ENCODE peak calls at places on chromosomes 7 and 10, in six cellular contexts. L is HepG2, U is WTC11, A is HCT116, Y is HEK293T, F is K562. G is an unnamed sample.

GRCh38 chr7:40077849-40078248 is 56.6 kb downstream of the MPLKIP start:
- DNase-seq in A (no peak), U (no peak), F (no peak), L (no peak), Y (no peak), G (no peak)

GRCh38 chr7:21429786-21430574 is 2.1 kb downstream of the SP4 start:
- DNase-seq in Y (no peak), A (no peak), F (peak), L (no peak), U (no peak), G (no peak)

GRCh38 chr10:13536674-13537366 is 8.0 kb upstream of the BEND7 start:
- DNase-seq in L (peak), U (peak), F (peak), A (peak), Y (peak), G (peak)

GRCh38 chr10:98980353-98980752 is 255.3 kb downstream of the HPSE2 start:
- DNase-seq in F (no peak), A (no peak), U (no peak), L (no peak), Y (no peak), G (no peak)

GRCh38 chr7:47581821-47582747 is at the start of gene TNS3:
- DNase-seq in F (no peak), L (no peak), Y (peak), U (peak), A (no peak), G (no peak)

GRCh38 chr7:41096921-41097320 is 606.0 kb downstream of the INHBA start:
- DNase-seq in L (no peak), U (no peak), F (no peak), Y (no peak), A (no peak), G (no peak)

GRCh38 chr7:64867863-64868440 is 35.1 kb upstream of the ZNF273 start:
- DNase-seq in F (no peak), A (no peak), L (no peak), U (no peak), Y (no peak), G (no peak)

GRCh38 chr10:120494313-120494710 is 37.3 kb downstream of the PLPP4 start:
- DNase-seq in A (no peak), L (no peak), F (no peak), Y (no peak), U (no peak), G (no peak)

GRCh38 chr10:132867801-132868644 is 74.3 kb downstream of the CFAP46 start:
- DNase-seq in L (no peak), A (no peak), F (no peak), Y (no peak), U (peak), G (no peak)

GRCh38 chr7:47510192-47510591 is 71.7 kb downstream of the TNS3 start:
- DNase-seq in U (no peak), L (no peak), A (no peak), Y (no peak), F (no peak), G (no peak)

GRCh38 chr10:104347295-104348045 is 6.2 kb upstream of the CFAP58 start:
- DNase-seq in L (no peak), F (no peak), U (no peak), A (no peak), Y (no peak), G (no peak)

GRCh38 chr10:21496285-21497176 is 29.0 kb downstream of the SKIDA1 start:
- DNase-seq in F (peak), Y (peak), L (peak), A (no peak), U (peak), G (no peak)

GRCh38 chr7:33854951-33855350 is 50.4 kb upstream of the BMPER start:
- DNase-seq in F (no peak), U (no peak), L (no peak), A (no peak), Y (no peak), G (no peak)

GRCh38 chr7:55063633-55064032 is 44.8 kb downstream of the EGFR start:
- DNase-seq in F (no peak), Y (no peak), L (no peak), A (no peak), U (no peak), G (no peak)

GRCh38 chr10:52617346-52617745 is 155.2 kb downstream of the MBL2 start:
- DNase-seq in U (no peak), F (no peak), Y (no peak), A (no peak), L (no peak), G (no peak)

GRCh38 chr10:133396035-133396624 is 2.2 kb downstream of the MTG1 start:
- DNase-seq in F (no peak), L (no peak), A (no peak), U (no peak), Y (no peak), G (no peak)

GRCh38 chr7:143391462-143392404 is 10.6 kb downstream of the ZYX start:
- DNase-seq in L (no peak), U (no peak), F (no peak), Y (no peak), A (no peak), G (no peak)

GRCh38 chr7:23074443-23075244 is 30.9 kb upstream of the KLHL7 start:
- DNase-seq in L (peak), F (no peak), U (no peak), Y (no peak), A (no peak), G (no peak)

GRCh38 chr7:152435384-152436278 is at the start of gene KMT2C:
- DNase-seq in A (no peak), Y (peak), L (no peak), U (peak), F (peak), G (no peak)

GRCh38 chr7:22402250-22402649 is 45.3 kb upstream of the RAPGEF5 start:
- DNase-seq in A (no peak), F (no peak), U (no peak), Y (no peak), L (no peak), G (no peak)

GRCh38 chr10:23314835-23315239 is 29.8 kb downstream of the C10orf67 start:
- DNase-seq in A (peak), F (peak), U (no peak), Y (peak), L (peak), G (peak)

GRCh38 chr10:131830446-131831130 is 70.2 kb upstream of the PPP2R2D start:
- DNase-seq in F (no peak), A (no peak), Y (no peak), U (peak), L (no peak), G (no peak)

GRCh38 chr7:135501402-135501801 is 8.5 kb downstream of the CNOT4 start:
- DNase-seq in F (no peak), A (no peak), Y (no peak), L (no peak), U (no peak), G (no peak)

GRCh38 chr7:66043681-66044497 is 31.7 kb upstream of the ASL start:
- DNase-seq in U (peak), L (no peak), Y (no peak), A (no peak), F (no peak), G (no peak)

GRCh38 chr10:77405771-77406241 is 231.8 kb downstream of the KCNMA1 start:
- DNase-seq in F (peak), L (peak), U (peak), A (peak), Y (peak), G (no peak)

GRCh38 chr10:127216284-127216683 is 19.9 kb upstream of the INSYN2A start:
- DNase-seq in U (no peak), L (no peak), Y (no peak), F (no peak), A (no peak), G (no peak)

GRCh38 chr10:127215882-127216281 is 19.5 kb upstream of the INSYN2A start:
- DNase-seq in L (no peak), F (no peak), Y (no peak), U (no peak), A (no peak), G (no peak)

GRCh38 chr10:127218658-127219057 is 22.3 kb upstream of the INSYN2A start:
- DNase-seq in U (no peak), F (no peak), Y (no peak), L (no peak), A (no peak), G (no peak)

GRCh38 chr10:127210936-127211335 is 14.5 kb upstream of the INSYN2A start:
- DNase-seq in A (no peak), F (no peak), Y (no peak), U (no peak), L (no peak), G (no peak)

DNA sequence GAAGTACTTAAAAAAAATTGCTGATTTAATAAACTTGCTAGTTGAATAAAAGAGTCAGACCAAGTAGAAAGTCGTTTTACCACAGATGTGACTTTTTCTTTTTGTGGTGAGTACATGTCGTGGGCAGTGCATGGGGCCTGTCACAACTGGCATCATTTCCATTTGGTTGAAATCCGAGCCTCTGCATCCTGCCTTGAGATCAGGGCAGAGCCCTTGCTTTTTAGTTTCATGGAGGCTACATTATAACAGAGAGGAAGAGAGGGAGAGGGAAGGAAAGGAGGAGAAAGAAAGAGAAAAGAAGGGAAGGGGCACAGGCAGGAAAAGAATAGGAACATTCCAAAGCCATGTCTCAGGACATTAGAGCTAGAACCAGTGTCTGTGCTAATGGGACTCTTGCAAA is 20.4 kb upstream of the INSYN2A start:
- DNase-seq in U (no peak), F (no peak), Y (no peak), L (no peak), A (no peak), G (no peak)
- TF ChIP-seq SP1 in U (no peak), F (no peak), Y (no peak), L (no peak), A (no peak), G (no peak)

GRCh38 chr7:30148951-30149459 is 14.2 kb downstream of the MTURN start:
- DNase-seq in F (no peak), Y (no peak), L (no peak), U (no peak), A (no peak), G (no peak)
- TF ChIP-seq SP1 in F (no peak), Y (no peak), L (no peak), U (no peak), A (no peak), G (no peak)

GRCh38 chr7:133932591-133932990 is 194.5 kb upstream of the LRGUK start:
- DNase-seq in L (no peak), Y (no peak), U (no peak), A (no peak), F (no peak), G (no peak)
- TF ChIP-seq SP1 in L (no peak), Y (no peak), U (no peak), A (no peak), F (no peak), G (no peak)

GRCh38 chr7:127504715-127505114 is 80.7 kb downstream of the GCC1 start:
- DNase-seq in Y (peak), L (peak), F (peak), U (peak), A (no peak), G (no peak)
- TF ChIP-seq SP1 in Y (no peak), L (no peak), F (no peak), U (no peak), A (no peak), G (no peak)

GRCh38 chr10:31520982-31521381 is 202.0 kb downstream of the ZEB1 start:
- DNase-seq in U (no peak), A (no peak), Y (no peak), F (no peak), L (no peak), G (no peak)

GRCh38 chr10:31526178-31526577 is 207.2 kb downstream of the ZEB1 start:
- DNase-seq in A (no peak), Y (no peak), L (no peak), U (no peak), F (no peak), G (no peak)

GRCh38 chr10:31524458-31524857 is 205.4 kb downstream of the ZEB1 start:
- DNase-seq in U (no peak), A (no peak), F (no peak), Y (no peak), L (no peak), G (no peak)

GRCh38 chr10:31521432-31521831 is 202.4 kb downstream of the ZEB1 start:
- DNase-seq in L (peak), A (no peak), U (no peak), Y (no peak), F (no peak), G (no peak)

GRCh38 chr10:31522820-31523219 is 203.8 kb downstream of the ZEB1 start:
- DNase-seq in L (no peak), Y (no peak), U (no peak), F (no peak), A (no peak), G (no peak)
- TF ChIP-seq SP1 in L (no peak), Y (no peak), U (no peak), F (no peak), A (no peak), G (no peak)

DNA sequence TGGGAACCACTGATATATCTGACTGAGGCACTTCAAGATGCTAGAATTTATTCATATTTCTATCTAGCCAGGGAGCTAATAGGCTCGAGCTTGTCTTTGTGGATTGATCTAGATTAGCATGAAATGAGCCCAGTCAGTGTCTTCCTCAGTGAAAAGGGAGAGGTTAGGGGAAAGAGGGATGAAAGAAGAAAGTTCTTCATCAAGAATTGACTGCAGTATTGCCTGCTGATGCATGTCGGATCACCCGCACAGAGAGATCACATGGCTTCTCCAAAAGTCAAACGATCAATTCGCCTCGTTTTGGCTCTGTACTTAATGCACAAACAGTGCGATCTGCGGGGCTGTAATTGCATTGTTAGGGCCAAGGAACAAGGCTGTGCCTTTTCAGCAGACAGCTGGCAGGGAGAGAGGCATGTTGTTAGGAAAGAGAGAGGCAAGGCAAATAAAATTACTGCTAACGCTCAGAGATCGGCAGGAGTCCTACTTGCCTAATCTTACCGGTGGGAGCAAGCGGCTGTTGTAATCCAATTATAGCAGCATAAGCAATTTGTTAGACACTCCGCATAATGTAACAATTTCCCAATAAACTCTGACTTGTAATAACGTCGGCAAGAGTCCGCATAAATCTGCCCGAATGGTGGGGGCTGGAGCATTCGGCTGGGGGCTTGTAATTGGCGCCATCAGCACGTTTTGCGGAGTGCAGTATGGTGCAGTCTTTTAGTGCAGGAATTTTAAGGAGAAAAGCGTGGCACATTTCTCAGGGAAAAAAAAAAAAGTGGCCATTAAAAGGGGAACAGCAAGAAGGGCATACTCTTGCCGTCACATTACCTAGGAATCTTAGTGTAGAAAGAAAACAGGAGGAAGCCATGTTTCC is 102.1 kb downstream of the POLL start:
- DNase-seq in A (no peak), L (no peak), Y (peak), F (no peak), U (no peak), G (no peak)
- TF ChIP-seq SP1 in A (no peak), L (no peak), Y (no peak), F (no peak), U (no peak), G (no peak)

G was measured in GM12878.